ENCODE peak calls at places on chromosomes 2 and 18, in six cellular contexts. One of them, this sample, is unnamed.

GRCh38 chr2:36659218-36659617 is 37.3 kb upstream of the VIT start:
- DNase-seq in body of pancreas: no peak
- DNase-seq in neuronal stem cell: no peak
- DNase-seq in heart left ventricle: no peak
- DNase-seq in right lobe of liver: no peak
- DNase-seq in tibial artery: no peak
- DNase-seq in this sample: no peak

GRCh38 chr2:122328811-122329210 is 573.4 kb downstream of the TSN start:
- DNase-seq in body of pancreas: no peak
- DNase-seq in tibial artery: no peak
- DNase-seq in right lobe of liver: no peak
- DNase-seq in neuronal stem cell: no peak
- DNase-seq in heart left ventricle: no peak
- DNase-seq in this sample: no peak

GRCh38 chr2:234427081-234428058 is 69.5 kb downstream of the ARL4C start:
- DNase-seq in heart left ventricle: no peak
- DNase-seq in right lobe of liver: no peak
- DNase-seq in tibial artery: no peak
- DNase-seq in neuronal stem cell: peak; percentile 68
- DNase-seq in body of pancreas: no peak
- DNase-seq in this sample: no peak

GRCh38 chr2:125405816-125406215 is 1250.1 kb upstream of the GYPC start:
- DNase-seq in tibial artery: no peak
- DNase-seq in body of pancreas: no peak
- DNase-seq in neuronal stem cell: no peak
- DNase-seq in right lobe of liver: no peak
- DNase-seq in heart left ventricle: no peak
- DNase-seq in this sample: no peak

GRCh38 chr2:181258761-181259160 is 198.4 kb upstream of the ITGA4 start:
- DNase-seq in heart left ventricle: no peak
- DNase-seq in tibial artery: no peak
- DNase-seq in body of pancreas: no peak
- DNase-seq in neuronal stem cell: no peak
- DNase-seq in right lobe of liver: no peak
- DNase-seq in this sample: no peak

GRCh38 chr2:239519081-239519920 is 118.5 kb upstream of the HDAC4 start:
- DNase-seq in neuronal stem cell: no peak
- DNase-seq in body of pancreas: no peak
- DNase-seq in tibial artery: no peak
- DNase-seq in heart left ventricle: no peak
- DNase-seq in right lobe of liver: peak; percentile 27
- DNase-seq in this sample: no peak

GRCh38 chr18:78492813-78493371 is 486.7 kb upstream of the SALL3 start:
- DNase-seq in neuronal stem cell: no peak
- DNase-seq in heart left ventricle: no peak
- DNase-seq in right lobe of liver: no peak
- DNase-seq in body of pancreas: no peak
- DNase-seq in tibial artery: no peak
- DNase-seq in this sample: no peak

GRCh38 chr2:54840559-54840958 is 117.1 kb downstream of the EML6 start:
- DNase-seq in right lobe of liver: no peak
- DNase-seq in heart left ventricle: no peak
- DNase-seq in body of pancreas: no peak
- DNase-seq in neuronal stem cell: no peak
- DNase-seq in tibial artery: no peak
- DNase-seq in this sample: no peak

GRCh38 chr2:5035134-5035533 is 657.0 kb upstream of the SOX11 start:
- DNase-seq in tibial artery: no peak
- DNase-seq in body of pancreas: no peak
- DNase-seq in neuronal stem cell: no peak
- DNase-seq in right lobe of liver: no peak
- DNase-seq in heart left ventricle: no peak
- DNase-seq in this sample: no peak

GRCh38 chr2:183614797-183615429 is 490.7 kb downstream of the NUP35 start:
- DNase-seq in body of pancreas: no peak
- DNase-seq in heart left ventricle: peak; percentile 23
- DNase-seq in neuronal stem cell: no peak
- DNase-seq in tibial artery: no peak
- DNase-seq in right lobe of liver: no peak
- DNase-seq in this sample: no peak

GRCh38 chr2:47089083-47089464 is 66.0 kb downstream of the STPG4 start:
- DNase-seq in body of pancreas: no peak
- DNase-seq in tibial artery: no peak
- DNase-seq in neuronal stem cell: no peak
- DNase-seq in right lobe of liver: no peak
- DNase-seq in heart left ventricle: no peak
- DNase-seq in this sample: no peak

GRCh38 chr18:68740966-68741365 is 26.1 kb upstream of the TMX3 start:
- DNase-seq in right lobe of liver: no peak
- DNase-seq in body of pancreas: no peak
- DNase-seq in neuronal stem cell: no peak
- DNase-seq in tibial artery: no peak
- DNase-seq in heart left ventricle: no peak
- DNase-seq in this sample: no peak

GRCh38 chr2:200705305-200705985 is 106.3 kb upstream of the BZW1 start:
- DNase-seq in heart left ventricle: no peak
- DNase-seq in right lobe of liver: no peak
- DNase-seq in tibial artery: no peak
- DNase-seq in body of pancreas: no peak
- DNase-seq in neuronal stem cell: peak; percentile 17
- DNase-seq in this sample: no peak

GRCh38 chr2:20641123-20641985 is 9.5 kb downstream of the HS1BP3 start:
- DNase-seq in body of pancreas: no peak
- DNase-seq in right lobe of liver: peak; percentile 44
- DNase-seq in heart left ventricle: no peak
- DNase-seq in neuronal stem cell: no peak
- DNase-seq in tibial artery: peak; percentile 91
- DNase-seq in this sample: peak; percentile 31

GRCh38 chr2:36707050-36707449 is 10.5 kb downstream of the VIT start:
- DNase-seq in tibial artery: peak; percentile 57
- DNase-seq in heart left ventricle: no peak
- DNase-seq in right lobe of liver: no peak
- DNase-seq in neuronal stem cell: no peak
- DNase-seq in body of pancreas: no peak
- DNase-seq in this sample: no peak

GRCh38 chr2:18883626-18884456 is 294.5 kb upstream of the NT5C1B start:
- DNase-seq in tibial artery: no peak
- DNase-seq in heart left ventricle: no peak
- DNase-seq in neuronal stem cell: no peak
- DNase-seq in body of pancreas: peak; percentile 44
- DNase-seq in right lobe of liver: no peak
- DNase-seq in this sample: no peak

GRCh38 chr2:78293768-78294167 is 731.7 kb upstream of the REG3G start:
- DNase-seq in heart left ventricle: no peak
- DNase-seq in body of pancreas: no peak
- DNase-seq in neuronal stem cell: no peak
- DNase-seq in tibial artery: no peak
- DNase-seq in right lobe of liver: no peak
- DNase-seq in this sample: no peak

GRCh38 chr18:23627325-23627724 is 35.4 kb downstream of the ANKRD29 start:
- DNase-seq in body of pancreas: no peak
- DNase-seq in heart left ventricle: no peak
- DNase-seq in right lobe of liver: no peak
- DNase-seq in neuronal stem cell: no peak
- DNase-seq in tibial artery: no peak
- DNase-seq in this sample: peak; percentile 18

GRCh38 chr2:11145350-11145749 is 9.9 kb upstream of the SLC66A3 start:
- DNase-seq in right lobe of liver: no peak
- DNase-seq in body of pancreas: no peak
- DNase-seq in neuronal stem cell: no peak
- DNase-seq in tibial artery: no peak
- DNase-seq in heart left ventricle: no peak
- DNase-seq in this sample: no peak

GRCh38 chr2:201984800-201985525 is 48.7 kb upstream of the FZD7 start:
- DNase-seq in heart left ventricle: no peak
- DNase-seq in neuronal stem cell: no peak
- DNase-seq in body of pancreas: peak; percentile 29
- DNase-seq in right lobe of liver: no peak
- DNase-seq in tibial artery: no peak
- DNase-seq in this sample: peak; percentile 19

GRCh38 chr2:238136820-238137537 is 1.5 kb upstream of the KLHL30 start:
- DNase-seq in neuronal stem cell: no peak
- DNase-seq in heart left ventricle: no peak
- DNase-seq in tibial artery: peak; percentile 45
- DNase-seq in right lobe of liver: peak; percentile 83
- DNase-seq in body of pancreas: peak; percentile 46
- DNase-seq in this sample: no peak

GRCh38 chr2:28613616-28614501 is 118.0 kb downstream of the PLB1 start:
- DNase-seq in heart left ventricle: no peak
- DNase-seq in neuronal stem cell: no peak
- DNase-seq in right lobe of liver: no peak
- DNase-seq in body of pancreas: peak; percentile 75
- DNase-seq in tibial artery: no peak
- DNase-seq in this sample: no peak

GRCh38 chr18:24657461-24657860 is 197.0 kb downstream of the HRH4 start:
- DNase-seq in body of pancreas: no peak
- DNase-seq in neuronal stem cell: no peak
- DNase-seq in tibial artery: no peak
- DNase-seq in right lobe of liver: no peak
- DNase-seq in heart left ventricle: no peak
- DNase-seq in this sample: no peak

GRCh38 chr2:232365621-232366321 is 12.8 kb upstream of the ALPP start:
- DNase-seq in heart left ventricle: no peak
- DNase-seq in neuronal stem cell: no peak
- DNase-seq in body of pancreas: no peak
- DNase-seq in right lobe of liver: peak; percentile 44
- DNase-seq in tibial artery: no peak
- DNase-seq in this sample: no peak

GRCh38 chr2:155633887-155634570 is 698.5 kb downstream of the NR4A2 start:
- DNase-seq in tibial artery: no peak
- DNase-seq in heart left ventricle: no peak
- DNase-seq in body of pancreas: no peak
- DNase-seq in neuronal stem cell: no peak
- DNase-seq in right lobe of liver: no peak
- DNase-seq in this sample: no peak

DNA sequence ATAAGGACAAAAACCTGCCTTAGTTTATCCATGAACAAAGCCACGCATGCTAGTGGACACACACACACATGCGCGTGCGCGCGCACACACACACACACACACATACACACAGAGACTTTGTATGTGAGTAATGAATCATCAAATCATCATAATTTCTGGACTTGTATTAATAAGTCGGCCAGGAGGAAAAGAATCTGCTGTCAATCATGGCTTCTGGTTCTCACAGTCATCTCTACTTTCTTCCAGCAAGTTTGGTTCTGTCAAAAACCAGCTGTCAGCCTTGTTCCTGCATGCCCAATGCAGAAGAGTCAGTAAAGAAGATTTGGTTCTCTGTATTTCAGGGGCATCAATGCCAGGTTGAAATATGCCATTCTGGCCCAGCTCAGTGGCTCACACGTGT is 1.1 kb upstream of the TTR start:
- DNase-seq in heart left ventricle: no peak
- DNase-seq in right lobe of liver: no peak
- DNase-seq in neuronal stem cell: no peak
- DNase-seq in body of pancreas: no peak
- DNase-seq in tibial artery: no peak
- DNase-seq in this sample: no peak
- H3K4me1 ChIP-seq in heart left ventricle: no peaks in the 10 kb centered on the region
- H3K4me1 ChIP-seq in right lobe of liver: no peaks in the 10 kb centered on the region
- H3K4me1 ChIP-seq in neuronal stem cell: peaks cover 3% of the 10 kb centered on the region
- H3K4me1 ChIP-seq in body of pancreas: peaks cover 15% of the 10 kb centered on the region
- H3K4me1 ChIP-seq in tibial artery: no peaks in the 10 kb centered on the region
- H3K4me1 ChIP-seq in this sample: no peaks in the 10 kb centered on the region

DNA sequence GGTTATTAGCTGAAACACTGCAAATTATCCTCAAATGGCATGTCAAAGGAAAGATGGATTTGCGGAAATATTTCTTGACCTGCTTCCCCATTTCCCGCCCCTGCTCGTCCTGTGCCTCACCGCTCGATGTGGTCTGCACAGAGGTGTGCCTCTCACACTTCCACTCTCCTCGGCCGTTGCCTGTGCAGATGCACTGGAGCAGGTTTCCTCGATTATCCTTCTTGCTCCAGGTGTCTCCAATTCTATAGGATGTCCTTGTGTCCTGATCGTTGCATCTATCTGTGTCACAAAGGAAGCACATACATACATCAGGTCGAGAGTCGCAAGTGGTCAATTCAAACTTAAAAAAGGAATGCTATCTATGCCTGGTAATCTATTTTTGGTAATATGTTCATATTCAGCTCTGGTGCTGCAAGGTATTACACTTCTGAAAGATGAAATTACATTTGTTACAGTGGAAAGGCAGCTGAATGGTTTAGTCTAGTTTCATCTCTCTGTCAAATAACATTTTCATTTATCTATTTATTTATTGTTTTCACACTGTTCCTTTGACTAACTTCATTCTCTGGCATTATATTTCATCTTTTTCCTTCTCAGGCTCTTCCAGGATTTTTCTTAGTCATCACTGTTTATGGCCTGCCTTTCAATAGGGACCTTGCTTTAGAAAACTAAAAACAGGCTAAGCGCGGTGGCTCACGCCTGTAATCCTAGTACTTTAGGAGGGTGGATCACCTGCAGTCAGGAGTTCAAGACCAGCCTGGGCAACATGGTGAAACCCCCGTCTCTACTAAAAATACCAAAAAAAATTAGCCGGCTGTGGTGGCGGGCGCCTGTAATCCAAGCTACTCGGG is 7.6 kb downstream of the FN1 start:
- DNase-seq in heart left ventricle: no peak
- DNase-seq in tibial artery: no peak
- DNase-seq in neuronal stem cell: no peak
- DNase-seq in body of pancreas: no peak
- DNase-seq in right lobe of liver: no peak
- DNase-seq in this sample: no peak
- H3K4me3 ChIP-seq in heart left ventricle: no peak overlapping the region
- H3K4me3 ChIP-seq in tibial artery: no peak overlapping the region
- H3K4me3 ChIP-seq in neuronal stem cell: no peak overlapping the region
- H3K4me3 ChIP-seq in body of pancreas: no peak overlapping the region
- H3K4me3 ChIP-seq in right lobe of liver: no peak overlapping the region
- H3K4me3 ChIP-seq in this sample: no peak overlapping the region

GRCh38 chr2:75560768-75561565 is at the start of gene EVA1A:
- DNase-seq in heart left ventricle: peak; percentile 61
- DNase-seq in neuronal stem cell: peak; percentile 52
- DNase-seq in body of pancreas: peak; percentile 88
- DNase-seq in tibial artery: no peak
- DNase-seq in right lobe of liver: peak; percentile 81
- DNase-seq in this sample: peak; percentile 10
- H3K27me3 ChIP-seq in heart left ventricle: peaks cover 32% of the 10 kb centered on the region
- H3K27me3 ChIP-seq in neuronal stem cell: no peaks in the 10 kb centered on the region
- H3K27me3 ChIP-seq in body of pancreas: no peaks in the 10 kb centered on the region
- H3K27me3 ChIP-seq in tibial artery: peaks cover 32% of the 10 kb centered on the region
- H3K27me3 ChIP-seq in right lobe of liver: no peaks in the 10 kb centered on the region
- H3K27me3 ChIP-seq in this sample: peaks cover 38% of the 10 kb centered on the region

GRCh38 chr2:230695551-230695950 is 17.1 kb upstream of the CAB39 start:
- DNase-seq in tibial artery: no peak
- DNase-seq in heart left ventricle: no peak
- DNase-seq in body of pancreas: no peak
- DNase-seq in neuronal stem cell: no peak
- DNase-seq in right lobe of liver: no peak
- DNase-seq in this sample: no peak

GRCh38 chr2:230700447-230700846 is 12.2 kb upstream of the CAB39 start:
- DNase-seq in right lobe of liver: no peak
- DNase-seq in body of pancreas: no peak
- DNase-seq in neuronal stem cell: no peak
- DNase-seq in tibial artery: no peak
- DNase-seq in heart left ventricle: no peak
- DNase-seq in this sample: no peak

GRCh38 chr2:230694241-230694640 is 18.4 kb upstream of the CAB39 start:
- DNase-seq in neuronal stem cell: no peak
- DNase-seq in tibial artery: no peak
- DNase-seq in heart left ventricle: no peak
- DNase-seq in right lobe of liver: no peak
- DNase-seq in body of pancreas: no peak
- DNase-seq in this sample: peak; percentile 44

GRCh38 chr2:230696670-230697069 is 16.0 kb upstream of the CAB39 start:
- DNase-seq in right lobe of liver: no peak
- DNase-seq in body of pancreas: no peak
- DNase-seq in tibial artery: no peak
- DNase-seq in heart left ventricle: no peak
- DNase-seq in neuronal stem cell: no peak
- DNase-seq in this sample: no peak

GRCh38 chr2:230697676-230698075 is 15.0 kb upstream of the CAB39 start:
- DNase-seq in tibial artery: no peak
- DNase-seq in right lobe of liver: no peak
- DNase-seq in heart left ventricle: no peak
- DNase-seq in body of pancreas: no peak
- DNase-seq in neuronal stem cell: no peak
- DNase-seq in this sample: no peak
- H3K4me1 ChIP-seq in tibial artery: no peaks in the 10 kb centered on the region
- H3K4me1 ChIP-seq in right lobe of liver: no peaks in the 10 kb centered on the region
- H3K4me1 ChIP-seq in heart left ventricle: no peaks in the 10 kb centered on the region
- H3K4me1 ChIP-seq in body of pancreas: no peaks in the 10 kb centered on the region
- H3K4me1 ChIP-seq in neuronal stem cell: no peaks in the 10 kb centered on the region
- H3K4me1 ChIP-seq in this sample: no peaks in the 10 kb centered on the region